ENCODE peak calls at places on chromosomes 2 and 18, in six cellular contexts. D is fibroblast of lung, R is HCT116, M is endothelial cell of umbilical vein, H is PC-3, N is neural progenitor cell. B is an unnamed sample. For H3K9me3, the result is how much of the 10 kb centered on the place peaks cover.

GRCh38 chr18:3720818-3721545 is 271.0 kb downstream of the TGIF1 start:
- DNase-seq in D (no peak), N (no peak), M (no peak), H (no peak), R (no peak), B (no peak)

GRCh38 chr2:226760412-226761194 is 39.0 kb downstream of the IRS1 start:
- DNase-seq in R (peak), H (peak), D (peak), M (no peak), N (no peak), B (no peak)

GRCh38 chr2:154720642-154721041 is 22.1 kb downstream of the KCNJ3 start:
- DNase-seq in R (no peak), H (peak), M (no peak), D (peak), N (no peak), B (no peak)

GRCh38 chr2:96556441-96557330 is 20.1 kb downstream of the ARID5A start:
- DNase-seq in H (peak), R (peak), M (peak), D (peak), N (no peak), B (no peak)

GRCh38 chr2:60745761-60746160 is 10.3 kb upstream of the PAPOLG start:
- DNase-seq in D (no peak), N (no peak), M (no peak), R (no peak), H (no peak), B (no peak)

GRCh38 chr2:237156131-237156856 is 70.6 kb downstream of the COPS8 start:
- DNase-seq in M (peak), D (peak), R (no peak), H (no peak), N (no peak), B (no peak)

GRCh38 chr2:163247151-163247872 is 408.7 kb upstream of the KCNH7 start:
- DNase-seq in R (no peak), D (no peak), M (no peak), H (no peak), N (peak), B (no peak)

GRCh38 chr2:59236723-59237122 is 995.6 kb upstream of the FANCL start:
- DNase-seq in D (peak), R (no peak), N (no peak), M (no peak), H (peak), B (no peak)

GRCh38 chr2:191318037-191318728 is 73.0 kb downstream of the MYO1B start:
- DNase-seq in H (no peak), R (no peak), M (peak), N (no peak), D (peak), B (no peak)
- H3K9ac ChIP-seq in H (no peak), R (peak), M (no peak), N (no peak), D (no peak), B (no peak)

DNA sequence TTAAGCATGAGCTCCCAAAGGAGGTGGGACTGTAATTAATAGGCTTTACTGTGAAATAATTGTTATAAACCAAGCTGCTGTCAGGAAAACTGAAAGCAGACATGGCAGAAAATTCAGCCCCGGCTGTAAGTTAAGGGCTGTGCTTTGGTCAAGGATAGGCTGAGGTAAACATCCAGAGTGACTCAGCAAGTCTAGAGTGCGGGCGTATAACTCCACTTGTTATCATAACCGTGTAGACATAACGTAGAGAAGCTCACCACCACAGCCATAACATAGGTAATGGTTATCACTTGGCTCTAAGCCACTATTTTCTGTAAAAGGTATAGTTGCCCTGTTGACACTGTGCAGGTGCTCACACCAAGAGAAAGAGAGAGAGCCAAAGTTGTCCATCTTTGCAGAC is 316.8 kb downstream of the DCDC2C start:
- DNase-seq in R (no peak), N (no peak), D (peak), H (no peak), M (no peak), B (no peak)
- H3K9me3 ChIP-seq in R (under half), N (under half), D (under half), H (under half), M (under half), B (under half)

DNA sequence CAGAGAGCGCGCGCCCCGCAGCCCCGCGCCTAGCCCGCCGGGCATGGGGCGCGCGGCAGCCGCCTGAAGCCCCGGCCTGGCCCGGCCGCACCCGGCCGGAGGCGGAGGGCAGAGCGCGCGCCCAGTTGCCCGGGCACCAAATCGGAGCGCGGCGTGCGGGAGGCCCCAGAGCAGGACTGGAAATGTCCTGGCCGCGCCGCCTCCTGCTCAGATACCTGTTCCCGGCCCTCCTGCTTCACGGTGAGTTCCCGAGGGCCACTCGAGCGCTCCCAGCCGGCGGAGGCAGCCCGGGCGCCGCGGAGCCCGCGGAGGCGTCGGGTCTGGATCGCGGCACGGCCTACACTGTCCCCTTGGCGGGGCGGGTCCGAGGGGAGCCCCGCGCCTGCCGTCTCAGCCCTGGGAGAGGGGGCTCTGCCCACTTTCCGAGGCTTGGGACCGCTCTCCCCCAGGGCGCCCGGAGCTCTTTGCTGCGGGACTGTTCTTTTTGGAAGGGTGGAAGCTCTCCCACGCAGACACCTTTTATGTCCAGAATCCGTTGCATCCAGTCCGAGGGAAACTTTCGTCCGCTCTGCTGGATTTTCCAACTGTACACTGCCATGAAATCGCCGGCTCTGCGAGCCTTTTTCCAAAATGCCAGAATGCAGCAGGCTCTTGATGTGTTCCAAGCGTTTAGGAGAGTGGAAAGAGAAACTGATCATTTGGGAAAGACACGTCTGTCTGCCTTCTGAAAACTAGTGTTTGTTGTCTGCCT is 540 bp downstream of the APCDD1 start:
- DNase-seq in N (no peak), H (no peak), R (no peak), M (peak), D (peak), B (no peak)
- TF ChIP-seq EZH2 in N (peak), H (peak), R (no peak), M (peak), D (peak), B (no peak)

GRCh38 chr2:8629402-8629801 is 52.5 kb upstream of the ID2 start:
- DNase-seq in R (no peak), D (no peak), H (no peak), N (no peak), M (no peak), B (no peak)
- H3K9ac ChIP-seq in R (peak), D (no peak), H (no peak), N (no peak), M (no peak), B (no peak)

GRCh38 chr2:1222062-1222461 is 191.2 kb upstream of the TPO start:
- DNase-seq in M (no peak), H (no peak), D (no peak), N (no peak), R (no peak), B (no peak)

GRCh38 chr2:1226766-1227165 is 186.5 kb upstream of the TPO start:
- DNase-seq in H (no peak), M (no peak), R (no peak), D (no peak), N (no peak), B (no peak)

GRCh38 chr2:1227289-1227900 is 185.9 kb upstream of the TPO start:
- DNase-seq in N (no peak), M (no peak), D (no peak), R (no peak), H (no peak), B (no peak)

GRCh38 chr2:1223791-1224190 is 189.5 kb upstream of the TPO start:
- DNase-seq in R (no peak), M (no peak), N (no peak), D (no peak), H (no peak), B (no peak)

GRCh38 chr2:1224901-1225300 is 188.4 kb upstream of the TPO start:
- DNase-seq in D (no peak), H (no peak), R (no peak), N (no peak), M (no peak), B (no peak)
- H3K9me3 ChIP-seq in D (under half), H (under half), R (under half), N (under half), M (under half), B (under half)

DNA sequence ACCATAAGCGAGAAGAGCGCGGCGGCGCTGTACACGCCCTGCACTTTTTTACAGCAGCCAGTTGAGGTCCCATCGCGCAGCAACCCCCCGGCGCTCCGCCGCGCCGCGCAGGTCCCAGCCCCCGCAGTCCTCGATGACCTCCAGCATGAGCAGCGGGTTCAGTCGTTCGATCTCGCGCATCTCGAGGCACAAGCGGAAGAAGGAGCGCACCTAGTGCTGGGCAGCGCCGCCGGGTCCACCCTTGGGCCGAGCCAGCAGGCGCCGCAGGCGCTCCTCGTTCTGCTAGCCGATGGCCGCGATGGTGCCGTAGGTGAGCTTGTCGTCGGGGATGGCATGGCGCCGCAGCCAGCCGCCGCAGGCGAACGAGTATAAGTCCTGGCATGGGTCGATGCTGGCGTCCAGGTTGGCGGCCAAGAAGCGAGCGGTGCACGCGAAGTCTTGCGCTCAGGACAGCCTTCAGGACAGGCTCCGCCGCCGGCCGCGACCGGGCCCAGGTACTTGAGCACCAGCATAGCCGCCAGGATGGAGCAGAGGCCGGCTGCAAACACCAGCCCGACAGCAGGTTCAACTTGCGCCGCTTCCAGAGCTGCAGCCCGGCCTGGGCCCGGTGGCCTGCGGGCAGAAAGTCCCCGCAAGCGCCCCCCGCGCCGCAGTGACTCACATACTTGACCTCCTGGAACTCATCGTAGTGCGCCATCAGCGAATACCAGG is 8.3 kb downstream of the ALPP start:
- DNase-seq in H (no peak), R (no peak), N (peak), D (no peak), M (no peak), B (no peak)
- TF ChIP-seq EZH2 in H (no peak), R (no peak), N (peak), D (peak), M (peak), B (no peak)

GRCh38 chr2:177243073-177243472 is 21.5 kb downstream of the NFE2L2 start:
- DNase-seq in R (no peak), H (no peak), D (no peak), N (no peak), M (no peak), B (no peak)
- H3K9ac ChIP-seq in R (peak), H (peak), D (peak), N (no peak), M (peak), B (peak)

GRCh38 chr2:76316691-76317090 is 606.0 kb upstream of the GCFC2 start:
- DNase-seq in R (no peak), H (no peak), D (no peak), M (no peak), N (no peak), B (no peak)

GRCh38 chr2:76307495-76307894 is 596.8 kb upstream of the GCFC2 start:
- DNase-seq in R (no peak), M (no peak), N (no peak), D (no peak), H (no peak), B (peak)

GRCh38 chr2:76314621-76315020 is 603.9 kb upstream of the GCFC2 start:
- DNase-seq in N (no peak), D (no peak), M (no peak), H (no peak), R (no peak), B (peak)

GRCh38 chr2:76310894-76311293 is 600.2 kb upstream of the GCFC2 start:
- DNase-seq in N (no peak), H (no peak), D (no peak), R (no peak), M (no peak), B (no peak)

GRCh38 chr2:76311713-76312112 is 601.0 kb upstream of the GCFC2 start:
- DNase-seq in D (no peak), H (no peak), M (no peak), N (no peak), R (no peak), B (no peak)
- H3K9me3 ChIP-seq in D (under half), H (under half), M (under half), N (under half), R (under half), B (under half)

B was measured in SK-N-MC.